ENCODE peak calls at places on chromosomes 7 and 10, in six cellular contexts. Y is stimulated activated CD8-positive, alpha-beta memory T cell treated with anti-CD3 and anti-CD28 coated beads, Interleukin-15, amount 100 ng/mL, for 24 hours; L is head of caudate nucleus; S is amniotic stem cell; U is cardiac fibroblast; P is lung. D is an unnamed sample.
A peak's percentile ranks its signal among the peaks of the same experiment; 100 is the strongest.

GRCh38 chr7:518630-519428 is 817 bp downstream of the PDGFA start:
- DNase-seq in Y (no peak), L (peak; percentile 89), S (peak; percentile 43), U (peak; percentile 84), P (peak; percentile 82), D (peak; percentile 91)

GRCh38 chr7:220151-220841 is 27.9 kb downstream of the FAM20C start:
- DNase-seq in Y (no peak), L (no peak), S (no peak), U (no peak), P (no peak), D (no peak)

GRCh38 chr10:11698691-11699545 is 43.3 kb upstream of the ECHDC3 start:
- DNase-seq in Y (no peak), L (no peak), S (no peak), U (no peak), P (no peak), D (no peak)

GRCh38 chr10:88114368-88114767 is 250.9 kb downstream of the PTEN start:
- DNase-seq in Y (no peak), L (no peak), S (no peak), U (peak; percentile 54), P (peak; percentile 45), D (peak; percentile 23)

GRCh38 chr10:117552759-117553158 is 10.2 kb downstream of the EMX2 start:
- DNase-seq in Y (no peak), L (no peak), S (no peak), U (no peak), P (no peak), D (no peak)

GRCh38 chr10:120963587-120964220 is 112.5 kb downstream of the WDR11 start:
- DNase-seq in Y (no peak), L (no peak), S (no peak), U (no peak), P (no peak), D (no peak)

GRCh38 chr7:75695036-75695435 is 43.7 kb downstream of the HIP1 start:
- DNase-seq in Y (no peak), L (no peak), S (no peak), U (no peak), P (no peak), D (no peak)

GRCh38 chr10:126758867-126759266 is 88.4 kb upstream of the C10orf90 start:
- DNase-seq in Y (no peak), L (no peak), S (no peak), U (no peak), P (no peak), D (no peak)

GRCh38 chr10:70513848-70514309 is 35.3 kb downstream of the PALD1 start:
- DNase-seq in Y (no peak), L (no peak), S (no peak), U (no peak), P (no peak), D (no peak)

GRCh38 chr7:24755541-24756416 is 1.5 kb downstream of the GSDME start:
- DNase-seq in Y (no peak), L (peak; percentile 36), S (no peak), U (peak; percentile 79), P (no peak), D (no peak)

GRCh38 chr10:101839421-101840063 is 4.1 kb downstream of the KCNIP2 start:
- DNase-seq in Y (peak; percentile 27), L (no peak), S (no peak), U (no peak), P (peak; percentile 45), D (no peak)

GRCh38 chr7:69847921-69848612 is 249.8 kb downstream of the AUTS2 start:
- DNase-seq in Y (no peak), L (no peak), S (no peak), U (no peak), P (no peak), D (no peak)

GRCh38 chr10:120011359-120012132 is 119.0 kb downstream of the SEC23IP start:
- DNase-seq in Y (no peak), L (no peak), S (no peak), U (no peak), P (no peak), D (no peak)

GRCh38 chr7:98418636-98419315 is 17.9 kb upstream of the BAIAP2L1 start:
- DNase-seq in Y (no peak), L (no peak), S (peak; percentile 92), U (peak; percentile 98), P (peak; percentile 57), D (peak; percentile 76)

GRCh38 chr10:70916241-70916640 is 27.9 kb upstream of the PCBD1 start:
- DNase-seq in Y (no peak), L (no peak), S (no peak), U (no peak), P (no peak), D (no peak)

GRCh38 chr10:68202965-68203358 is 29.0 kb downstream of the ATOH7 start:
- DNase-seq in Y (no peak), L (no peak), S (peak; percentile 47), U (peak; percentile 81), P (no peak), D (no peak)

GRCh38 chr10:68811367-68812009 is 15.8 kb upstream of the STOX1 start:
- DNase-seq in Y (no peak), L (no peak), S (no peak), U (no peak), P (no peak), D (no peak)